ENCODE peak calls at places on chromosome 13, in ten cellular contexts. A is heart left ventricle; M is NB4; V is non-pigmented ciliary epithelial cell; P is stimulated activated CD8-positive, alpha-beta memory T cell treated with anti-CD3 and anti-CD28 coated beads, Interleukin-12 subunit alpha, Interleukin-12 subunit beta, amount 100 ng/mL, for 1 hour; J is fibroblast of the conjunctiva; R is effector memory CD4-positive, alpha-beta T cell; N is GDM1; U is activated naive CD4-positive, alpha-beta T cell; E is activated T-cell treated with anti-CD3 and anti-CD28 coated beads, Interleukin-2, amount 50 U/mL, for 72 hours. K is an unnamed sample.

GRCh38 chr13:34913040-34913439 is 29.0 kb upstream of the NBEA start:
- DNase-seq in A (no peak), M (peak; percentile 31), V (peak; percentile 2), P (no peak), J (no peak), R (no peak), N (no peak), U (no peak), E (no peak), K (no peak)

GRCh38 chr13:80083097-80083429 is 257.9 kb downstream of the SPRY2 start:
- DNase-seq in A (no peak), M (no peak), V (no peak), P (no peak), J (no peak), R (no peak), N (no peak), U (no peak), E (no peak), K (no peak)

GRCh38 chr13:28043224-28043623 is 54.7 kb upstream of the URAD start:
- DNase-seq in A (no peak), M (peak; percentile 57), V (no peak), P (no peak), J (no peak), R (no peak), N (no peak), U (no peak), E (no peak), K (no peak)

GRCh38 chr13:37490176-37490575 is 108.4 kb downstream of the POSTN start:
- DNase-seq in A (no peak), M (no peak), V (no peak), P (no peak), J (no peak), R (no peak), N (no peak), U (no peak), E (no peak), K (no peak)

GRCh38 chr13:25493930-25494707 is 122.3 kb downstream of the ATP8A2 start:
- DNase-seq in A (no peak), M (peak; percentile 23), V (no peak), P (no peak), J (no peak), R (no peak), N (no peak), U (no peak), E (no peak), K (no peak)

GRCh38 chr13:43223206-43223605 is 199.8 kb downstream of the DNAJC15 start:
- DNase-seq in A (no peak), M (no peak), V (no peak), P (no peak), J (no peak), R (no peak), N (no peak), U (no peak), E (no peak), K (no peak)

GRCh38 chr13:112713517-112714253 is 23.8 kb downstream of the ATP11A start:
- DNase-seq in A (no peak), M (no peak), V (no peak), P (no peak), J (no peak), R (no peak), N (no peak), U (no peak), E (no peak), K (no peak)

GRCh38 chr13:37716395-37716794 is 117.8 kb upstream of the POSTN start:
- DNase-seq in A (no peak), M (peak; percentile 30), V (peak; percentile 83), P (no peak), J (no peak), R (no peak), N (no peak), U (no peak), E (no peak), K (no peak)

GRCh38 chr13:88068975-88069374 is 397.8 kb downstream of the SLITRK5 start:
- DNase-seq in A (no peak), M (peak; percentile 40), V (no peak), P (no peak), J (no peak), R (no peak), N (no peak), U (no peak), E (no peak), K (no peak)

GRCh38 chr13:66492479-66492878 is 737.7 kb downstream of the PCDH9 start:
- DNase-seq in A (no peak), M (no peak), V (no peak), P (no peak), J (no peak), R (no peak), N (no peak), U (no peak), E (no peak), K (no peak)

GRCh38 chr13:44815507-44816074 is 173.7 kb downstream of the NUFIP1 start:
- DNase-seq in A (no peak), M (peak; percentile 37), V (peak; percentile 98), P (no peak), J (peak; percentile 90), R (no peak), N (no peak), U (no peak), E (peak; percentile 55), K (no peak)

GRCh38 chr13:51469790-51470189 is 17.0 kb upstream of the INTS6 start:
- DNase-seq in A (no peak), M (no peak), V (no peak), P (no peak), J (no peak), R (no peak), N (no peak), U (no peak), E (no peak), K (no peak)

GRCh38 chr13:66021846-66022245 is 1208.3 kb downstream of the PCDH9 start:
- DNase-seq in A (no peak), M (no peak), V (no peak), P (no peak), J (no peak), R (no peak), N (no peak), U (no peak), E (no peak), K (no peak)

GRCh38 chr13:80278706-80279105 is 62.2 kb downstream of the SPRY2 start:
- DNase-seq in A (no peak), M (no peak), V (no peak), P (no peak), J (no peak), R (no peak), N (no peak), U (no peak), E (no peak), K (no peak)

GRCh38 chr13:27476943-27477681 is 26.7 kb upstream of the MTIF3 start:
- DNase-seq in A (no peak), M (peak; percentile 25), V (no peak), P (no peak), J (peak; percentile 16), R (no peak), N (no peak), U (no peak), E (no peak), K (peak; percentile 57)

GRCh38 chr13:26872444-26873173 is 112.0 kb upstream of the GPR12 start:
- DNase-seq in A (peak; percentile 27), M (peak; percentile 80), V (no peak), P (peak; percentile 9), J (no peak), R (no peak), N (peak; percentile 45), U (peak; percentile 2), E (peak; percentile 64), K (peak; percentile 50)

GRCh38 chr13:34065915-34066314 is 248.0 kb downstream of the RFC3 start:
- DNase-seq in A (no peak), M (no peak), V (no peak), P (no peak), J (no peak), R (no peak), N (no peak), U (no peak), E (no peak), K (no peak)

GRCh38 chr13:26679945-26680516 is 80.6 kb downstream of the GPR12 start:
- DNase-seq in A (no peak), M (no peak), V (no peak), P (no peak), J (no peak), R (no peak), N (no peak), U (no peak), E (no peak), K (no peak)

GRCh38 chr13:71685072-71685471 is 181.9 kb downstream of the DACH1 start:
- DNase-seq in A (no peak), M (no peak), V (no peak), P (no peak), J (no peak), R (no peak), N (no peak), U (no peak), E (no peak), K (no peak)

GRCh38 chr13:46523972-46524737 is 28.8 kb upstream of the LRCH1 start:
- DNase-seq in A (peak; percentile 19), M (peak; percentile 50), V (no peak), P (no peak), J (no peak), R (no peak), N (no peak), U (no peak), E (no peak), K (no peak)

GRCh38 chr13:59681630-59682311 is 482.0 kb downstream of the DIAPH3 start:
- DNase-seq in A (no peak), M (no peak), V (no peak), P (no peak), J (peak; percentile 13), R (no peak), N (no peak), U (no peak), E (no peak), K (no peak)

GRCh38 chr13:98172570-98173405 is 4.3 kb downstream of the RNF113B start:
- DNase-seq in A (no peak), M (no peak), V (no peak), P (no peak), J (no peak), R (no peak), N (no peak), U (no peak), E (no peak), K (no peak)

GRCh38 chr13:113788413-113789135 is 29.5 kb downstream of the TMEM255B start:
- DNase-seq in A (no peak), M (no peak), V (no peak), P (no peak), J (no peak), R (no peak), N (no peak), U (no peak), E (no peak), K (no peak)

GRCh38 chr13:114334305-114335053 is 20.2 kb downstream of the CHAMP1 start:
- DNase-seq in A (no peak), M (no peak), V (no peak), P (no peak), J (no peak), R (no peak), N (no peak), U (no peak), E (no peak), K (no peak)

GRCh38 chr13:35566340-35566739 is 89.9 kb upstream of the MAB21L1 start:
- DNase-seq in A (no peak), M (peak; percentile 80), V (no peak), P (no peak), J (no peak), R (no peak), N (no peak), U (no peak), E (no peak), K (peak; percentile 10)

GRCh38 chr13:100561599-100562204 is 26.9 kb downstream of the GGACT start:
- DNase-seq in A (no peak), M (no peak), V (no peak), P (no peak), J (no peak), R (no peak), N (no peak), U (no peak), E (no peak), K (no peak)

GRCh38 chr13:94050686-94051085 is 428.8 kb downstream of the DCT start:
- DNase-seq in A (no peak), M (no peak), V (no peak), P (no peak), J (no peak), R (no peak), N (no peak), U (no peak), E (no peak), K (no peak)

GRCh38 chr13:47109028-47109427 is 212.2 kb upstream of the HTR2A start:
- DNase-seq in A (no peak), M (peak; percentile 7), V (no peak), P (no peak), J (no peak), R (no peak), N (peak; percentile 84), U (no peak), E (no peak), K (no peak)

K was measured in GM10248.